ENCODE peak calls at places on chromosomes 11 and 22, in ten cellular contexts. One of them, this sample, is unnamed.

GRCh38 chr22:37230673-37231405 is 13.2 kb downstream of the RAC2 start:
- DNase-seq in H1: no peak
- DNase-seq in breast epithelium: no peak
- DNase-seq in neural progenitor cell: no peak
- DNase-seq in stomach: no peak
- DNase-seq in heart left ventricle: no peak
- DNase-seq in brain microvascular endothelial cell: no peak
- DNase-seq in testis: peak; percentile 84
- DNase-seq in GM23338: no peak
- DNase-seq in CD8-positive, alpha-beta memory T cell: peak; percentile 77
- DNase-seq in this sample: no peak

GRCh38 chr11:120079750-120080610 is 57.9 kb downstream of the TRIM29 start:
- DNase-seq in heart left ventricle: peak; percentile 68
- DNase-seq in GM23338: peak; percentile 68
- DNase-seq in stomach: peak; percentile 36
- DNase-seq in brain microvascular endothelial cell: no peak
- DNase-seq in neural progenitor cell: no peak
- DNase-seq in H1: no peak
- DNase-seq in testis: peak; percentile 44
- DNase-seq in breast epithelium: no peak
- DNase-seq in CD8-positive, alpha-beta memory T cell: peak; percentile 33
- DNase-seq in this sample: no peak

GRCh38 chr11:19460718-19461405 is 220.1 kb upstream of the E2F8 start:
- DNase-seq in H1: no peak
- DNase-seq in CD8-positive, alpha-beta memory T cell: no peak
- DNase-seq in neural progenitor cell: no peak
- DNase-seq in stomach: no peak
- DNase-seq in testis: peak; percentile 59
- DNase-seq in brain microvascular endothelial cell: no peak
- DNase-seq in breast epithelium: no peak
- DNase-seq in heart left ventricle: no peak
- DNase-seq in GM23338: no peak
- DNase-seq in this sample: no peak

GRCh38 chr11:134360050-134360835 is 28.5 kb downstream of the GLB1L2 start:
- DNase-seq in H1: peak; percentile 91
- DNase-seq in testis: peak; percentile 90
- DNase-seq in heart left ventricle: peak; percentile 86
- DNase-seq in stomach: peak; percentile 87
- DNase-seq in neural progenitor cell: peak; percentile 91
- DNase-seq in CD8-positive, alpha-beta memory T cell: peak; percentile 73
- DNase-seq in GM23338: peak; percentile 93
- DNase-seq in breast epithelium: peak; percentile 57
- DNase-seq in brain microvascular endothelial cell: peak; percentile 72
- DNase-seq in this sample: peak; percentile 80

GRCh38 chr11:84673753-84674152 is 953.4 kb downstream of the DLG2 start:
- DNase-seq in CD8-positive, alpha-beta memory T cell: no peak
- DNase-seq in neural progenitor cell: no peak
- DNase-seq in breast epithelium: no peak
- DNase-seq in heart left ventricle: no peak
- DNase-seq in GM23338: peak; percentile 68
- DNase-seq in H1: no peak
- DNase-seq in testis: no peak
- DNase-seq in stomach: no peak
- DNase-seq in brain microvascular endothelial cell: peak; percentile 3
- DNase-seq in this sample: no peak

GRCh38 chr11:17343907-17344306 is 7.7 kb upstream of the NCR3LG1 start:
- DNase-seq in stomach: no peak
- DNase-seq in brain microvascular endothelial cell: peak; percentile 92
- DNase-seq in neural progenitor cell: no peak
- DNase-seq in H1: no peak
- DNase-seq in testis: no peak
- DNase-seq in GM23338: peak; percentile 26
- DNase-seq in heart left ventricle: no peak
- DNase-seq in CD8-positive, alpha-beta memory T cell: no peak
- DNase-seq in breast epithelium: no peak
- DNase-seq in this sample: no peak

GRCh38 chr11:111696556-111696955 is 69.6 kb downstream of the PPP2R1B start:
- DNase-seq in heart left ventricle: no peak
- DNase-seq in breast epithelium: no peak
- DNase-seq in brain microvascular endothelial cell: peak; percentile 20
- DNase-seq in stomach: no peak
- DNase-seq in CD8-positive, alpha-beta memory T cell: no peak
- DNase-seq in H1: no peak
- DNase-seq in neural progenitor cell: no peak
- DNase-seq in testis: no peak
- DNase-seq in GM23338: no peak
- DNase-seq in this sample: no peak

GRCh38 chr22:36379593-36380361 is 8.0 kb downstream of the MYH9 start:
- DNase-seq in testis: no peak
- DNase-seq in breast epithelium: peak; percentile 27
- DNase-seq in GM23338: no peak
- DNase-seq in stomach: no peak
- DNase-seq in brain microvascular endothelial cell: no peak
- DNase-seq in neural progenitor cell: no peak
- DNase-seq in heart left ventricle: no peak
- DNase-seq in H1: no peak
- DNase-seq in CD8-positive, alpha-beta memory T cell: peak; percentile 81
- DNase-seq in this sample: no peak

GRCh38 chr11:134264966-134265365 is 11.2 kb upstream of the GLB1L3 start:
- DNase-seq in breast epithelium: no peak
- DNase-seq in CD8-positive, alpha-beta memory T cell: no peak
- DNase-seq in neural progenitor cell: no peak
- DNase-seq in stomach: no peak
- DNase-seq in H1: no peak
- DNase-seq in heart left ventricle: no peak
- DNase-seq in GM23338: no peak
- DNase-seq in testis: no peak
- DNase-seq in brain microvascular endothelial cell: no peak
- DNase-seq in this sample: no peak

GRCh38 chr11:126938718-126939117 is 61.9 kb downstream of the KIRREL3 start:
- DNase-seq in heart left ventricle: no peak
- DNase-seq in GM23338: no peak
- DNase-seq in CD8-positive, alpha-beta memory T cell: no peak
- DNase-seq in testis: no peak
- DNase-seq in brain microvascular endothelial cell: no peak
- DNase-seq in breast epithelium: no peak
- DNase-seq in H1: no peak
- DNase-seq in stomach: no peak
- DNase-seq in neural progenitor cell: no peak
- DNase-seq in this sample: no peak

GRCh38 chr11:86180860-86181259 is 63.7 kb upstream of the EED start:
- DNase-seq in testis: no peak
- DNase-seq in H1: no peak
- DNase-seq in CD8-positive, alpha-beta memory T cell: no peak
- DNase-seq in brain microvascular endothelial cell: no peak
- DNase-seq in neural progenitor cell: no peak
- DNase-seq in breast epithelium: no peak
- DNase-seq in GM23338: no peak
- DNase-seq in stomach: no peak
- DNase-seq in heart left ventricle: no peak
- DNase-seq in this sample: no peak

GRCh38 chr11:44017443-44018126 is 30.2 kb upstream of the ACCSL start:
- DNase-seq in breast epithelium: no peak
- DNase-seq in testis: no peak
- DNase-seq in H1: no peak
- DNase-seq in stomach: peak; percentile 16
- DNase-seq in brain microvascular endothelial cell: no peak
- DNase-seq in heart left ventricle: no peak
- DNase-seq in CD8-positive, alpha-beta memory T cell: no peak
- DNase-seq in neural progenitor cell: no peak
- DNase-seq in GM23338: no peak
- DNase-seq in this sample: peak; percentile 13

GRCh38 chr22:24102366-24103200 is 78.7 kb upstream of the SUSD2 start:
- DNase-seq in neural progenitor cell: no peak
- DNase-seq in H1: no peak
- DNase-seq in breast epithelium: no peak
- DNase-seq in testis: no peak
- DNase-seq in CD8-positive, alpha-beta memory T cell: no peak
- DNase-seq in heart left ventricle: peak; percentile 39
- DNase-seq in stomach: no peak
- DNase-seq in GM23338: no peak
- DNase-seq in brain microvascular endothelial cell: no peak
- DNase-seq in this sample: no peak

GRCh38 chr22:24105661-24106060 is 75.6 kb upstream of the SUSD2 start:
- DNase-seq in H1: no peak
- DNase-seq in CD8-positive, alpha-beta memory T cell: no peak
- DNase-seq in breast epithelium: no peak
- DNase-seq in brain microvascular endothelial cell: no peak
- DNase-seq in testis: no peak
- DNase-seq in GM23338: no peak
- DNase-seq in stomach: no peak
- DNase-seq in heart left ventricle: peak; percentile 15
- DNase-seq in neural progenitor cell: no peak
- DNase-seq in this sample: no peak

GRCh38 chr22:24106385-24107381 is 74.6 kb upstream of the SUSD2 start:
- DNase-seq in CD8-positive, alpha-beta memory T cell: peak; percentile 61
- DNase-seq in neural progenitor cell: peak; percentile 20
- DNase-seq in stomach: no peak
- DNase-seq in GM23338: peak; percentile 45
- DNase-seq in testis: no peak
- DNase-seq in heart left ventricle: peak; percentile 51
- DNase-seq in H1: no peak
- DNase-seq in brain microvascular endothelial cell: no peak
- DNase-seq in breast epithelium: no peak
- DNase-seq in this sample: no peak

GRCh38 chr22:24104307-24105017 is 76.8 kb upstream of the SUSD2 start:
- DNase-seq in neural progenitor cell: no peak
- DNase-seq in breast epithelium: no peak
- DNase-seq in H1: no peak
- DNase-seq in stomach: no peak
- DNase-seq in testis: no peak
- DNase-seq in GM23338: no peak
- DNase-seq in brain microvascular endothelial cell: no peak
- DNase-seq in CD8-positive, alpha-beta memory T cell: no peak
- DNase-seq in heart left ventricle: peak; percentile 30
- DNase-seq in this sample: no peak

DNA sequence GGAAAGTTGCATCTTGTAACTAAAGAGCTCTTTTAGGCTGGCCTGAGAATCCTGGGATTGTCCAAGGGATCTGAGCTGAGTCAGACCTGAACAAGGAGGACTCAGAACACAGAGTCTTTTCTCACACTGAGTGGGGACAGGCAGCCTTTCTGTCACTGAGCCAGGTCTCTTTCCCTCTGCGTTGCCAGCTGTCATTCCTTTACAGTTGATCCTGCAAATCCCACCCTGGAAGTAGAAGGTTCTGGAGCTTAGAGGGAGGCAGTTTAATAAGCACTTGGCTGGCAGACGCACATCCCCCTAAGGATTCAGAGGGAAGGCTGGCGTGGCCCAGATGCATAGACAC is 76.3 kb upstream of the SUSD2 start:
- DNase-seq in neural progenitor cell: no peak
- DNase-seq in CD8-positive, alpha-beta memory T cell: no peak
- DNase-seq in GM23338: no peak
- DNase-seq in brain microvascular endothelial cell: no peak
- DNase-seq in breast epithelium: no peak
- DNase-seq in H1: no peak
- DNase-seq in stomach: no peak
- DNase-seq in testis: peak; percentile 42
- DNase-seq in heart left ventricle: peak; percentile 12
- DNase-seq in this sample: no peak
- H3K36me3 ChIP-seq in neural progenitor cell: no peaks in the 10 kb centered on the region
- H3K36me3 ChIP-seq in CD8-positive, alpha-beta memory T cell: peaks cover 23% of the 10 kb centered on the region
- H3K36me3 ChIP-seq in GM23338: no peaks in the 10 kb centered on the region
- H3K36me3 ChIP-seq in brain microvascular endothelial cell: peaks cover 15% of the 10 kb centered on the region
- H3K36me3 ChIP-seq in breast epithelium: no peaks in the 10 kb centered on the region
- H3K36me3 ChIP-seq in H1: peaks cover 3% of the 10 kb centered on the region
- H3K36me3 ChIP-seq in stomach: peaks cover 58% of the 10 kb centered on the region
- H3K36me3 ChIP-seq in testis: no peaks in the 10 kb centered on the region
- H3K36me3 ChIP-seq in heart left ventricle: peaks cover 28% of the 10 kb centered on the region
- H3K36me3 ChIP-seq in this sample: peaks cover 20% of the 10 kb centered on the region

DNA sequence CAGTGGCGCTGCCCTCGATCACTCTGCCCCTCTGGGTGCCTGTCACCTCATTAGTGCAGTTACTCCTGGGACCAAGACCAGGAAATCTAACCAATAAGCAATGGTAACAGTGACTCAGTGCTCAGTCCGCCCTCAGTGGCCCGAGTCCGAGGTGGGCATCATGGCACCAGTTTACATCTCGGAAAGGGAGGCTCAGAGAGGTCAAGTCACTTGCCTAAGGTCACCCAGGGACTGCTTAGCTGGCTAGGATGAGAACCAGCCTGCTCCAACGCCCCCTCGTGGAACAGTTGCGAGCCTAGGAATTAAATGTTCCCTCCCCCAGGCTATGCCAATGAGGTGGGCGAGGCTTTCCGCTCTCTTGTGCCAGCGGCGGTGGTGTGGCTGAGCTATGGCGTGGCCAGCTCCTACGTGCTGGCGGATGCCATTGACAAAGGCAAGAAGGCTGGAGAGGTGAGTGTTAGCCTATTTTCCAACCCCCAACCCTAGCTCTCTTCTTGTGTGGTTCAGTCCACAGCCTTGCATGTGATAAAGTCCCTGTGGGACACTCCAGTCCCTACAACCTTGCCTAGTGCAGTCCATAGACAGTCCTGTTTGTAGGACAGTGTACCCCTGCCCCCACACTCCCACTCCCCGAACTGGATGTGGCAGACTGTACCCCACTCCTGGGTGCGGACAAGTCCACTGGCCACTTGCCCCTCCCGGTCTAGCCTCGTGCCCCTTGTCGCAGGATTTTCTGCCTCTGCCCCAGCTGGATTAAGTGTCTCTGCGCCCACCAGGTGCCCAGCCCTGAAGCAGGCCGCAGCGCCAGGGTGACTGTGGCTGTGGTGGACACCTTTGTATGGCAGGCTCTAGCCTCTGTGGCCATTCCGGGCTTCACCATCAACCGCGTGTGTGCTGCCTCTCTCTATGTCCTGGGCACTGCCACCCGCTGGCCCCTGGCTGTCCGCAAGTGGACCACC is 1.1 kb downstream of the MTFP1 start:
- DNase-seq in testis: peak; percentile 89
- DNase-seq in CD8-positive, alpha-beta memory T cell: peak; percentile 89
- DNase-seq in H1: peak; percentile 84
- DNase-seq in neural progenitor cell: peak; percentile 88
- DNase-seq in GM23338: peak; percentile 95
- DNase-seq in brain microvascular endothelial cell: peak; percentile 75
- DNase-seq in heart left ventricle: peak; percentile 84
- DNase-seq in stomach: peak; percentile 92
- DNase-seq in breast epithelium: peak; percentile 79
- DNase-seq in this sample: peak; percentile 91
- H3K27ac ChIP-seq in testis: peak overlapping the region; percentile 76
- H3K27ac ChIP-seq in CD8-positive, alpha-beta memory T cell: peak overlapping the region; percentile 81
- H3K27ac ChIP-seq in H1: no peak overlapping the region
- H3K27ac ChIP-seq in neural progenitor cell: no peak overlapping the region
- H3K27ac ChIP-seq in GM23338: no peak overlapping the region
- H3K27ac ChIP-seq in brain microvascular endothelial cell: peak overlapping the region; percentile 99
- H3K27ac ChIP-seq in heart left ventricle: no peak overlapping the region
- H3K27ac ChIP-seq in stomach: peak overlapping the region; percentile 88
- H3K27ac ChIP-seq in breast epithelium: peak overlapping the region; percentile 80
- H3K27ac ChIP-seq in this sample: peak overlapping the region; percentile 78

GRCh38 chr22:20542055-20542454 is 34.6 kb downstream of the MED15 start:
- DNase-seq in brain microvascular endothelial cell: no peak
- DNase-seq in testis: no peak
- DNase-seq in heart left ventricle: no peak
- DNase-seq in breast epithelium: no peak
- DNase-seq in stomach: no peak
- DNase-seq in CD8-positive, alpha-beta memory T cell: no peak
- DNase-seq in H1: no peak
- DNase-seq in neural progenitor cell: no peak
- DNase-seq in GM23338: no peak
- DNase-seq in this sample: no peak
- H3K36me3 ChIP-seq in brain microvascular endothelial cell: peaks cover 64% of the 10 kb centered on the region
- H3K36me3 ChIP-seq in testis: no peaks in the 10 kb centered on the region
- H3K36me3 ChIP-seq in heart left ventricle: peaks cover 44% of the 10 kb centered on the region
- H3K36me3 ChIP-seq in breast epithelium: no peaks in the 10 kb centered on the region
- H3K36me3 ChIP-seq in stomach: peaks cover 66% of the 10 kb centered on the region
- H3K36me3 ChIP-seq in CD8-positive, alpha-beta memory T cell: peaks cover 24% of the 10 kb centered on the region
- H3K36me3 ChIP-seq in H1: no peaks in the 10 kb centered on the region
- H3K36me3 ChIP-seq in neural progenitor cell: peaks cover 4% of the 10 kb centered on the region
- H3K36me3 ChIP-seq in GM23338: peaks cover 11% of the 10 kb centered on the region
- H3K36me3 ChIP-seq in this sample: peaks cover 10% of the 10 kb centered on the region

GRCh38 chr11:2771758-2772466 is 72.1 kb upstream of the KCNQ1OT1 start:
- DNase-seq in neural progenitor cell: no peak
- DNase-seq in testis: peak; percentile 6
- DNase-seq in breast epithelium: peak; percentile 12
- DNase-seq in H1: no peak
- DNase-seq in stomach: peak; percentile 19
- DNase-seq in heart left ventricle: peak; percentile 45
- DNase-seq in CD8-positive, alpha-beta memory T cell: peak; percentile 26
- DNase-seq in GM23338: no peak
- DNase-seq in brain microvascular endothelial cell: no peak
- DNase-seq in this sample: peak; percentile 8
- H3K27ac ChIP-seq in neural progenitor cell: no peak overlapping the region
- H3K27ac ChIP-seq in testis: no peak overlapping the region
- H3K27ac ChIP-seq in breast epithelium: no peak overlapping the region
- H3K27ac ChIP-seq in H1: no peak overlapping the region
- H3K27ac ChIP-seq in stomach: no peak overlapping the region
- H3K27ac ChIP-seq in heart left ventricle: no peak overlapping the region
- H3K27ac ChIP-seq in CD8-positive, alpha-beta memory T cell: no peak overlapping the region
- H3K27ac ChIP-seq in GM23338: no peak overlapping the region
- H3K27ac ChIP-seq in brain microvascular endothelial cell: no peak overlapping the region
- H3K27ac ChIP-seq in this sample: no peak overlapping the region